ENCODE peak calls at places on chromosomes 13 and 19, in seven cellular contexts. U is NCI-H2107; X is stimulated activated CD8-positive, alpha-beta memory T cell treated with anti-CD3 and anti-CD28 coated beads, Interleukin-4, amount 100 ng/mL, for 1 hour; A is choroid plexus epithelial cell; C is mesenchymal stem cell; Z is activated T-cell treated with anti-CD3 and anti-CD28 coated beads for 1 hour; Q is M059J. H is an unnamed sample.

GRCh38 chr19:31054430-31054829 is 294.8 kb downstream of the TSHZ3 start:
- DNase-seq in U (no peak), X (no peak), A (peak), C (peak), Z (no peak), Q (peak), H (no peak)

GRCh38 chr19:6963937-6964336 is 57.3 kb downstream of the MBD3L2B start:
- DNase-seq in U (no peak), X (no peak), A (no peak), C (no peak), Z (peak), Q (no peak), H (no peak)

GRCh38 chr13:40228486-40228885 is 438.0 kb downstream of the FOXO1 start:
- DNase-seq in U (no peak), X (no peak), A (no peak), C (peak), Z (no peak), Q (no peak), H (no peak)

GRCh38 chr19:17580470-17581000 is 25.1 kb downstream of the COLGALT1 start:
- DNase-seq in U (no peak), X (no peak), A (no peak), C (no peak), Z (no peak), Q (no peak), H (no peak)

GRCh38 chr19:6278740-6279619 is 795 bp downstream of the MLLT1 start:
- DNase-seq in U (no peak), X (no peak), A (no peak), C (peak), Z (no peak), Q (no peak), H (no peak)

GRCh38 chr13:19618925-19619324 is 14.5 kb upstream of the MPHOSPH8 start:
- DNase-seq in U (no peak), X (no peak), A (peak), C (peak), Z (no peak), Q (peak), H (no peak)

GRCh38 chr19:613732-614567 is 19.4 kb downstream of the POLRMT start:
- DNase-seq in U (no peak), X (no peak), A (no peak), C (no peak), Z (no peak), Q (no peak), H (no peak)

GRCh38 chr13:71864094-71864980 is 2.7 kb downstream of the DACH1 start:
- DNase-seq in U (no peak), X (no peak), A (no peak), C (peak), Z (no peak), Q (no peak), H (no peak)

GRCh38 chr19:28443361-28443760 is 769.6 kb downstream of the UQCRFS1 start:
- DNase-seq in U (no peak), X (no peak), A (peak), C (no peak), Z (no peak), Q (no peak), H (no peak)

GRCh38 chr19:51368366-51369282 is at the start of gene CLDND2:
- DNase-seq in U (no peak), X (peak), A (no peak), C (no peak), Z (no peak), Q (no peak), H (no peak)

GRCh38 chr19:10102787-10103236 is 334 bp upstream of the ANGPTL6 start:
- DNase-seq in U (no peak), X (no peak), A (no peak), C (no peak), Z (no peak), Q (no peak), H (no peak)

GRCh38 chr13:95298169-95298940 is 2.9 kb downstream of the ABCC4 start:
- DNase-seq in U (no peak), X (no peak), A (no peak), C (no peak), Z (no peak), Q (no peak), H (no peak)

GRCh38 chr13:84821261-84821660 is 939.0 kb upstream of the SLITRK1 start:
- DNase-seq in U (peak), X (no peak), A (peak), C (no peak), Z (no peak), Q (peak), H (no peak)

GRCh38 chr19:19599190-19599535 is 19.3 kb downstream of the PBX4 start:
- DNase-seq in U (no peak), X (no peak), A (no peak), C (no peak), Z (no peak), Q (no peak), H (no peak)

GRCh38 chr19:23460656-23461055 is 65.4 kb upstream of the ZNF91 start:
- DNase-seq in U (no peak), X (no peak), A (no peak), C (no peak), Z (no peak), Q (peak), H (no peak)

GRCh38 chr19:17353386-17353785 is 16.0 kb downstream of the GTPBP3 start:
- DNase-seq in U (no peak), X (no peak), A (no peak), C (no peak), Z (no peak), Q (no peak), H (no peak)

GRCh38 chr13:94128430-94128829 is 351.1 kb downstream of the DCT start:
- DNase-seq in U (no peak), X (no peak), A (no peak), C (peak), Z (no peak), Q (peak), H (no peak)

GRCh38 chr13:68697551-68697950 is 1410.1 kb upstream of the ATXN8OS start:
- DNase-seq in U (no peak), X (no peak), A (no peak), C (peak), Z (no peak), Q (no peak), H (no peak)

GRCh38 chr13:32969516-32969941 is 46.7 kb upstream of the KL start:
- DNase-seq in U (no peak), X (no peak), A (peak), C (peak), Z (no peak), Q (peak), H (no peak)

GRCh38 chr19:42433503-42434260 is 6.5 kb upstream of the LIPE start:
- DNase-seq in U (peak), X (peak), A (peak), C (peak), Z (peak), Q (peak), H (no peak)

GRCh38 chr13:24176351-24177101 is 16.0 kb downstream of the SPATA13 start:
- DNase-seq in U (no peak), X (no peak), A (no peak), C (no peak), Z (no peak), Q (peak), H (no peak)

GRCh38 chr13:36883829-36884228 is 36.2 kb downstream of the SMAD9 start:
- DNase-seq in U (no peak), X (no peak), A (peak), C (no peak), Z (no peak), Q (no peak), H (no peak)

GRCh38 chr19:7845390-7846179 is 15.6 kb downstream of the EVI5L start:
- DNase-seq in U (no peak), X (no peak), A (no peak), C (no peak), Z (no peak), Q (no peak), H (no peak)

GRCh38 chr13:43377149-43377548 is 353.8 kb downstream of the DNAJC15 start:
- DNase-seq in U (no peak), X (no peak), A (peak), C (no peak), Z (no peak), Q (no peak), H (no peak)

GRCh38 chr19:31416548-31416947 is 67.3 kb upstream of the TSHZ3 start:
- DNase-seq in U (no peak), X (no peak), A (no peak), C (no peak), Z (no peak), Q (no peak), H (no peak)

GRCh38 chr19:33883869-33884519 is 87.3 kb downstream of the KCTD15 start:
- DNase-seq in U (no peak), X (no peak), A (peak), C (no peak), Z (no peak), Q (no peak), H (no peak)

GRCh38 chr19:7450243-7451223 is 38.3 kb downstream of the PEX11G start:
- DNase-seq in U (no peak), X (no peak), A (peak), C (peak), Z (no peak), Q (peak), H (no peak)

GRCh38 chr19:2811221-2811722 is 8.4 kb upstream of the ZNF554 start:
- DNase-seq in U (no peak), X (no peak), A (no peak), C (no peak), Z (no peak), Q (no peak), H (no peak)

GRCh38 chr13:31540316-31540715 is 199.0 kb upstream of the RXFP2 start:
- DNase-seq in U (no peak), X (no peak), A (no peak), C (no peak), Z (no peak), Q (no peak), H (no peak)

GRCh38 chr19:48900477-48901452 is 653 bp downstream of the NUCB1 start:
- DNase-seq in U (no peak), X (no peak), A (peak), C (peak), Z (no peak), Q (peak), H (no peak)

GRCh38 chr19:9917322-9917721 is 19.0 kb downstream of the OLFM2 start:
- DNase-seq in U (no peak), X (no peak), A (peak), C (peak), Z (no peak), Q (peak), H (no peak)

GRCh38 chr13:95956589-95957148 is 96.5 kb downstream of the UGGT2 start:
- DNase-seq in U (no peak), X (no peak), A (peak), C (no peak), Z (no peak), Q (peak), H (no peak)

GRCh38 chr19:56282809-56283208 is 10.3 kb downstream of the EDDM13 start:
- DNase-seq in U (no peak), X (no peak), A (no peak), C (no peak), Z (no peak), Q (no peak), H (no peak)

GRCh38 chr13:56909896-56910600 is 230.7 kb upstream of the PRR20A start:
- DNase-seq in U (no peak), X (no peak), A (no peak), C (no peak), Z (no peak), Q (no peak), H (no peak)

H was measured in omental fat pad.